ENCODE peak calls at places on chromosomes 3 and 15, in five cellular contexts. W is astrocyte of the spinal cord, K is cardiac fibroblast, H is H1, F is WERI-Rb-1. G is an unnamed sample.

GRCh38 chr15:85621096-85621495 is 173.6 kb downstream of the KLHL25 start:
- DNase-seq in W (no peak), K (peak), H (no peak), F (no peak), G (no peak)

GRCh38 chr3:89145995-89146394 is 38.6 kb downstream of the EPHA3 start:
- DNase-seq in W (peak), K (peak), H (no peak), F (no peak), G (peak)

GRCh38 chr3:179196098-179196497 is 47.9 kb downstream of the PIK3CA start:
- DNase-seq in W (peak), K (peak), H (no peak), F (no peak), G (peak)

GRCh38 chr3:98680723-98681122 is 82.4 kb upstream of the ST3GAL6 start:
- DNase-seq in W (peak), K (no peak), H (no peak), F (no peak), G (no peak)

GRCh38 chr3:73525591-73525990 is 99.2 kb downstream of the PDZRN3 start:
- DNase-seq in W (no peak), K (no peak), H (no peak), F (no peak), G (no peak)

GRCh38 chr15:27490867-27491595 is 520.0 kb downstream of the GABRG3 start:
- DNase-seq in W (peak), K (no peak), H (no peak), F (no peak), G (no peak)

GRCh38 chr3:169661567-169662214 is 1.8 kb downstream of the MECOM start:
- DNase-seq in W (peak), K (peak), H (peak), F (peak), G (no peak)

GRCh38 chr3:90062018-90062417 is 954.6 kb downstream of the EPHA3 start:
- DNase-seq in W (peak), K (peak), H (no peak), F (no peak), G (no peak)

GRCh38 chr3:195048059-195048905 is 222.7 kb downstream of the XXYLT1 start:
- DNase-seq in W (no peak), K (no peak), H (no peak), F (no peak), G (no peak)

GRCh38 chr3:190533511-190534282 is 19.8 kb downstream of the IL1RAP start:
- DNase-seq in W (peak), K (peak), H (no peak), F (no peak), G (peak)

GRCh38 chr3:185935465-185936263 is 2.1 kb downstream of the TRA2B start:
- DNase-seq in W (no peak), K (no peak), H (no peak), F (no peak), G (no peak)

GRCh38 chr3:170726976-170727661 is 141.2 kb upstream of the SLC7A14 start:
- DNase-seq in W (peak), K (peak), H (no peak), F (no peak), G (peak)

GRCh38 chr3:184381261-184382224 is 1.7 kb downstream of the CHRD start:
- DNase-seq in W (no peak), K (no peak), H (no peak), F (no peak), G (no peak)

GRCh38 chr3:54931182-54931581 is 3.3 kb upstream of the LRTM1 start:
- DNase-seq in W (no peak), K (no peak), H (no peak), F (no peak), G (no peak)

GRCh38 chr3:123123716-123124616 is 57.1 kb downstream of the PDIA5 start:
- DNase-seq in W (no peak), K (no peak), H (no peak), F (peak), G (no peak)

GRCh38 chr15:64096486-64097431 is 977 bp downstream of the SNX1 start:
- DNase-seq in W (peak), K (peak), H (no peak), F (no peak), G (no peak)

GRCh38 chr3:81728766-81729544 is 32.5 kb downstream of the GBE1 start:
- DNase-seq in W (peak), K (peak), H (no peak), F (no peak), G (no peak)

GRCh38 chr3:187746479-187747335 is 1.4 kb upstream of the BCL6 start:
- DNase-seq in W (peak), K (peak), H (no peak), F (no peak), G (no peak)

GRCh38 chr3:16370872-16371740 is 106.1 kb downstream of the OXNAD1 start:
- DNase-seq in W (no peak), K (no peak), H (no peak), F (peak), G (no peak)

GRCh38 chr3:138479355-138479964 is 45.0 kb downstream of the ESYT3 start:
- DNase-seq in W (peak), K (peak), H (no peak), F (peak), G (peak)

GRCh38 chr3:67635257-67635656 is 19.2 kb downstream of the SUCLG2 start:
- DNase-seq in W (peak), K (peak), H (no peak), F (no peak), G (peak)

GRCh38 chr15:100818927-100819326 is 60.7 kb upstream of the ALDH1A3 start:
- DNase-seq in W (peak), K (peak), H (no peak), F (no peak), G (peak)

GRCh38 chr3:38662544-38662943 is 13.1 kb upstream of the SCN5A start:
- DNase-seq in W (peak), K (peak), H (no peak), F (peak), G (no peak)

GRCh38 chr3:66722675-66723074 is 221.9 kb upstream of the LRIG1 start:
- DNase-seq in W (peak), K (peak), H (no peak), F (no peak), G (peak)

GRCh38 chr3:107662586-107662985 is 139.8 kb downstream of the BBX start:
- DNase-seq in W (no peak), K (no peak), H (no peak), F (no peak), G (no peak)

GRCh38 chr3:107665351-107665750 is 142.6 kb downstream of the BBX start:
- DNase-seq in W (no peak), K (no peak), H (no peak), F (no peak), G (no peak)

GRCh38 chr3:107663266-107663665 is 140.5 kb downstream of the BBX start:
- DNase-seq in W (no peak), K (no peak), H (no peak), F (no peak), G (no peak)

GRCh38 chr3:107666853-107667252 is 144.1 kb downstream of the BBX start:
- DNase-seq in W (no peak), K (no peak), H (no peak), F (no peak), G (no peak)

DNA sequence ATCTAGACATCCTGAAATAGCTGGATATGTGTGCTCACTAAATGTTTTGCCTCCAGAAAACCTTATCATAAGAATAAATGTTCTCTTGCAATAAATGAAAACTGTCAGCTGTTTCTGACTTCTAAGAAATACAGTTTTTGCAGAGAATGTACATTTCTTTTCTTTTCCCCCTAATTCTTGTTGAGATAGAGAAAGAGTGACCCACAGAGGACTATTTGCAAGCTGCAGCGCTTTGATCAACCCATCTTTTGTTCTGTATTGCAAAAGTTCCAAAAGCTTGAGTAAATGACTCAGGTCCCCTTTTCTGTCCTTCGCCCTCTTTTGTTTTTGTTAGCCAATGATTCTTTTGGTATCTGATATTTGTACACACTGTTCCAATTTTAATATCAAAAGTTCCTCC is 141.9 kb downstream of the BBX start:
- DNase-seq in W (no peak), K (no peak), H (no peak), F (no peak), G (no peak)
- TF ChIP-seq CTCF in W (peak), K (peak), H (no peak), F (no peak), G (no peak)

GRCh38 chr3:3799173-3800075 is at the start of gene LRRN1:
- DNase-seq in W (peak), K (no peak), H (peak), F (peak), G (no peak)
- TF ChIP-seq CTCF in W (no peak), K (no peak), H (no peak), F (no peak), G (no peak)

GRCh38 chr3:156472150-156472549 is 82.8 kb downstream of the SSR3 start:
- DNase-seq in W (no peak), K (no peak), H (no peak), F (no peak), G (no peak)
- TF ChIP-seq CTCF in W (no peak), K (no peak), H (no peak), F (peak), G (no peak)

DNA sequence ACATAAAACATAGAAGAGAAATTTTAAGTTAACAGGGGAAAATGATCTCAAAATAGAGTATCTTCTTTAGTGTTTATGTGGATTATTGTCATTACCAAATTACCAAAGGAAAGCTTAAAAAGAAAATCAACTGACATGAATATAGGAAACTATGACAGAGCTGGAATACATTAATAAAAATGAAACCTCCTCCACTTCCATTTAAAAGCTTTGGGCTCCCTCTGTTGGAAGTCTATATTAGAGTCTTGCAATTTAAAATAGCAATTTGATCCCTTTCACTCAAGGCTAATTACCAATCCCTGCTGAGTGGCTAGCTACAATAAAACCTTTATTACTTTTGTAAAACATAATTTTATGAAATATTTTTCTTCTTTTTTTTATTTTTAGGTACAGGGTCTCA is 61.4 kb upstream of the IMPG2 start:
- DNase-seq in W (peak), K (peak), H (no peak), F (no peak), G (no peak)
- TF ChIP-seq CTCF in W (peak), K (peak), H (peak), F (peak), G (peak)

GRCh38 chr15:55633731-55634130 is 45.6 kb upstream of the PYGO1 start:
- DNase-seq in W (no peak), K (no peak), H (no peak), F (no peak), G (no peak)

GRCh38 chr15:55632434-55632833 is 44.3 kb upstream of the PYGO1 start:
- DNase-seq in W (no peak), K (no peak), H (no peak), F (no peak), G (no peak)

GRCh38 chr15:55630921-55631320 is 42.8 kb upstream of the PYGO1 start:
- DNase-seq in W (no peak), K (no peak), H (no peak), F (no peak), G (no peak)

GRCh38 chr15:55628369-55628730 is 40.2 kb upstream of the PYGO1 start:
- DNase-seq in W (no peak), K (no peak), H (no peak), F (no peak), G (peak)

GRCh38 chr15:55627730-55628368 is 39.7 kb upstream of the PYGO1 start:
- DNase-seq in W (peak), K (peak), H (no peak), F (no peak), G (peak)
- TF ChIP-seq CTCF in W (peak), K (no peak), H (no peak), F (peak), G (peak)

DNA sequence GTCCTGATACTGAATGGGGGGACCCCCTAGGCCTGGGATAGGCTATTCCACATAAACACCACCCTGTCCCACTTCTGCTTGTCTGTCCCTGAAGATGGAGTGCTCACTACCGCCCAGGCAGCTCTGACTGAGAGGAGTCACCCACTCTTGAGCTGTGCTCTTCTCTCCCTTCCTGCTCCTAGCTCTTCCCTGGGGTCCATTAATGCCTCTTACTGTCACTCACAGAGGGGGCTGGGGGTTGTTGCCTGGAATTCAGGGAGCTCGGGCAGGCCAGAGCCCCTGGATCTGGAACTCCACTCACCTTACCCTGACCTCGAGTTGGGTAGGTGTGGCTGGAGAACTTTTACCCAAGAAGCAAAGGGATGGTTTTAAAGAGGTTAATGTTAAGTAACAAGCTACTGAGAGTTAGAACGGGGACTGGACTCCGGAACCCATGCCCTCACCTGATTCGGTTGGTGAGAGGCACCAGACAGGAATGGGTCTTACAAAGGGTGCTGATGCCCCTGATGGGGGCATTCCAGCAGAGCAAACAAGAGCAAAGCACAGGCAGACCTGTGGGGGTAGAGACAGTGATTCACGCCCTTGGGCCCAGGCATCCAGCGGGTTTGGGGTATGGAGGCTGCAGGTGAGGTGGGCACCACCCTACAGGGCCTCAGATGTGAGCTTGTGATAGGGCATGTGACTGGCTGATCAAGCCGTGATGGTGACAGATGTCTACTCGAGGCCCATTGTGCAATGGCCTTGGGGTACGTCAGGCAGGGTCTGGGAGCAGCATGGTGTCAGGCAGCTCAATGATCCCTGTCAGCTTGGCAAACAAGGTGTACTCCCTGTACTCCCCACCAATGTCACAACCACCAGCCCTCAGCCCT is 5.4 kb downstream of the NBEAL2 start:
- DNase-seq in W (no peak), K (no peak), H (no peak), F (no peak), G (no peak)
- TF ChIP-seq CTCF in W (no peak), K (no peak), H (no peak), F (no peak), G (no peak)

DNA sequence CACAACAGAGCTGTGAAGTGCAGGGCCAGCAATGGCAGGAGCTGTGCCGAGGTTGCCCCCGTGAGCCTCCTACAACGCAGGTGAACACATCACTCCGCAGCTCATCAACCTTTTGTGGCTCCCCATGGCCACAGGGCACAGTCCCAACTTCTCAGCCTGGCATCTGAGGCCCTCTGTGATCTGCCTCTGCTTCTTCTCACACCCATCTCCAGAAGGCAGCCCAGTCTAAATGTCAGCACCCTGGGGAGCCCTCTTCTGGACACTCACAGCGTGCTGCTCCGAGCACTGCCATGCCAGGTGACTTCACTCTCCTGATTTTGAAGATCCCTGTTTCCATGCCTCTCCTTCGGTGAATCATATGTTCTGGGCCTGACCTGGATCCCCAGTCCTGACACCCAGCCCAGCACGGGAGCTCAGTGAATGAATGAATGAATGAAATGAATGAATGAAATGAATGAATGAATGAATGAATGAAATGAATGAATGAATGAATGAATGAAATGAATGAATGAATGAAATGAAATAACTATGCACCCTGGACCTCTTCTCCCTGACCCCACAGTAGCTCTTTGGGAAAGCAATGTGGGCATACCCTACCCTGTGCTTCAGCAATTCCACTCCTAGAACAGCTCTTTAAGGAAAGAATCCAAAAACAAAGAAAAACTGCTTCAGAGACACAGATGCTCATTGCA is 17.9 kb upstream of the SKIC8 start:
- DNase-seq in W (no peak), K (peak), H (no peak), F (peak), G (no peak)
- TF ChIP-seq CTCF in W (peak), K (peak), H (no peak), F (peak), G (no peak)

DNA sequence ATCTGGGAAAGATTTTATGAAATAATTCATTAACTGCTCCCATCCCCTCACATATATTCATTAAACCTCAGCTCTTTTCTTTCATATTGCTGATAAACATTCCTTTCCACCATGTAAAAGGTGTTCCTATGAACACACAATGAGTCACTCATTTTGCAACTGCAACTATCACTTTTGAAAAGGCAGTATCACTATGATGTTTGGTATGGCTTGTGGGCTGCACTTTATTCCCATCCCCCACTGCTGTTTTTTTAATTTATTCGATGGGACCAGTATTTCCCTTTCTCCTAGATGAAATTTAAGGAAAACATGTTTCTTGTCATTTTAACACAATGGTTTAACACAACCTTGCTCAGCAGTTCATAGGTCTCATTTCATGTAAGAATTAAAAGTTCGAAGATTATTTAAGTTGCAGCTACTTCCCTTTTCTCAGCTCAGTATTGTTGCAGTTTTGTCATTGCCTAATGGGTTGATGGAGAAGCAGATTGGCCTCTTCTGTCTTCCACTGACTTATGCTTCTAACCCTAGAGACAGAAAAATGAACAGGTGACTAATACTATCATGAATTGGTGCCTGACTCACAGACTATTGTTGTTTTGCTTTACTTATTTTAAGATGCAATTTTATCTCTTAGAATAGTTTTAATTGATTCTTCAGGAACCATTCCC is 280.3 kb downstream of the ZPLD1 start:
- DNase-seq in W (peak), K (no peak), H (no peak), F (no peak), G (no peak)
- TF ChIP-seq CTCF in W (no peak), K (no peak), H (no peak), F (no peak), G (no peak)